ENCODE peak calls at places on chromosome X, in four cellular contexts. Q is A673, D is PC-3, J is K562. M is an unnamed sample. For H3K27me3 and H3K36me3, the result is how much of the 10 kb centered on the place peaks cover.

GRCh38 chrX:40380649-40381488 is 199.9 kb upstream of the ATP6AP2 start:
- DNase-seq in D (no peak), J (no peak), Q (peak), M (no peak)

GRCh38 chrX:9842541-9842940 is 56.3 kb downstream of the SHROOM2 start:
- DNase-seq in Q (no peak), J (no peak), D (no peak), M (peak)

GRCh38 chrX:47723689-47724088 is 64.7 kb upstream of the UXT start:
- DNase-seq in D (no peak), J (peak), Q (no peak), M (no peak)

GRCh38 chrX:38768079-38768478 is 33.2 kb upstream of the MID1IP1 start:
- DNase-seq in D (peak), J (no peak), Q (peak), M (peak)

GRCh38 chrX:68842351-68842750 is 13.5 kb downstream of the EFNB1 start:
- DNase-seq in J (no peak), D (no peak), Q (no peak), M (no peak)

GRCh38 chrX:100913111-100913510 is 15.6 kb downstream of the XKRX start:
- DNase-seq in J (no peak), Q (no peak), D (peak), M (no peak)

GRCh38 chrX:13167444-13168207 is 123.2 kb upstream of the FAM9C start:
- DNase-seq in Q (peak), J (no peak), D (no peak), M (peak)

GRCh38 chrX:23773601-23774175 is 9.3 kb upstream of the SAT1 start:
- DNase-seq in D (no peak), Q (peak), J (no peak), M (no peak)

GRCh38 chrX:129797251-129797906 is 17.6 kb downstream of the SASH3 start:
- DNase-seq in J (no peak), D (no peak), Q (no peak), M (no peak)

GRCh38 chrX:153303276-153304262 is 18.0 kb downstream of the PNMA6F start:
- DNase-seq in Q (no peak), J (no peak), D (no peak), M (no peak)

GRCh38 chrX:46686003-46686645 is 72.8 kb downstream of the SLC9A7 start:
- DNase-seq in Q (peak), J (peak), D (peak), M (peak)

GRCh38 chrX:6163761-6164160 is 64.9 kb downstream of the NLGN4X start:
- DNase-seq in D (no peak), Q (no peak), J (no peak), M (no peak)

GRCh38 chrX:6159468-6159867 is 69.2 kb downstream of the NLGN4X start:
- DNase-seq in D (no peak), Q (no peak), J (no peak), M (no peak)
- H3K27me3 ChIP-seq in D (under half), Q (under half), J (under half), M (under half)

DNA sequence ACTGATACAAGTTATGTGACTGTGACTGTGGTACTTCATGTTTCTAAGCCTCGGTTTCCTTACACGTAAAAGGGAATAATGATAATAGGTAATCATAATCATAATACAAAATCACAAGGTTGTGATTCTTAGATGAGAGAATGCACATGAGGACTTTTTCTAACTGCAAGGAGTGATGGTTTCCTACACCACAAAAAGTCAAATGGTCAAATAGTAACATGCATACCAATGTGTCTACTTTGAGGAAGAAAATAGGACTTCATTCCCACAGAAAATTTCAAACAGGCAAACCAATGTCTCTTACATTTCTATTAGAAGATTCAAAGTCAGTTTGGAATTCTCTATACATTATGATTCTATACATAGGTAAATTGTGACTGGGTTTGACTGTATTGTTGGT is 368.7 kb upstream of the FTHL17 start:
- DNase-seq in D (no peak), Q (no peak), J (no peak), M (no peak)
- TF ChIP-seq EZH2 in D (no peak), Q (no peak), J (no peak), M (no peak)

GRCh38 chrX:134418317-134419113 is 41.5 kb upstream of the HPRT1 start:
- DNase-seq in J (no peak), Q (no peak), D (no peak), M (no peak)

GRCh38 chrX:134419784-134420183 is 40.2 kb upstream of the HPRT1 start:
- DNase-seq in J (no peak), Q (no peak), D (no peak), M (no peak)

GRCh38 chrX:134416106-134416505 is 43.9 kb upstream of the HPRT1 start:
- DNase-seq in Q (no peak), J (no peak), D (no peak), M (no peak)
- H3K36me3 ChIP-seq in Q (under half), J (half or more), D (under half), M (under half)

GRCh38 chrX:3218442-3218841 is 128.0 kb downstream of the MXRA5 start:
- DNase-seq in J (no peak), D (no peak), Q (no peak), M (no peak)

GRCh38 chrX:3219667-3220066 is 126.8 kb downstream of the MXRA5 start:
- DNase-seq in D (no peak), Q (no peak), J (no peak), M (no peak)

GRCh38 chrX:3219231-3219630 is 127.2 kb downstream of the MXRA5 start:
- DNase-seq in J (no peak), D (no peak), Q (no peak), M (no peak)

GRCh38 chrX:3226087-3226486 is 120.4 kb downstream of the MXRA5 start:
- DNase-seq in D (no peak), Q (no peak), J (no peak), M (no peak)

DNA sequence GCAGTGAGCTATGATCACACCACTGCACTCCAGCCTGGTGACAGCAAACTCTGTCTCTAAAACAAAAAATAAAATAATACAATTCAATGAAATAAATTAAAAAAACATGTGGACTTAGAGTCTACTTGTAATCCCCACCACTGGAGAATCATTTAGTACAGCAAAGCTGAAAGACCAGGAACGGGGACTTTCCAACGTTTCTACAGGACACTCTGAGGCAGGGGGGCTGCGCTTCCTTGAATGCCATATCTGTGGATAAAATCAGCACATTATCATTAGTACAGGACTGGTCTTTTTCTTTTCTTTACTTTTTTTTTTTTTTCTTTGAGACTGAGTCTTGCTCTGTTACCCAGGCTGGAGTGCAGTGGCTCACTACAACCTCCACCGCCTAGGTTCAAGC is 124.8 kb downstream of the MXRA5 start:
- DNase-seq in Q (no peak), J (no peak), D (no peak), M (no peak)
- H3K27me3 ChIP-seq in Q (under half), J (under half), D (under half), M (under half)

DNA sequence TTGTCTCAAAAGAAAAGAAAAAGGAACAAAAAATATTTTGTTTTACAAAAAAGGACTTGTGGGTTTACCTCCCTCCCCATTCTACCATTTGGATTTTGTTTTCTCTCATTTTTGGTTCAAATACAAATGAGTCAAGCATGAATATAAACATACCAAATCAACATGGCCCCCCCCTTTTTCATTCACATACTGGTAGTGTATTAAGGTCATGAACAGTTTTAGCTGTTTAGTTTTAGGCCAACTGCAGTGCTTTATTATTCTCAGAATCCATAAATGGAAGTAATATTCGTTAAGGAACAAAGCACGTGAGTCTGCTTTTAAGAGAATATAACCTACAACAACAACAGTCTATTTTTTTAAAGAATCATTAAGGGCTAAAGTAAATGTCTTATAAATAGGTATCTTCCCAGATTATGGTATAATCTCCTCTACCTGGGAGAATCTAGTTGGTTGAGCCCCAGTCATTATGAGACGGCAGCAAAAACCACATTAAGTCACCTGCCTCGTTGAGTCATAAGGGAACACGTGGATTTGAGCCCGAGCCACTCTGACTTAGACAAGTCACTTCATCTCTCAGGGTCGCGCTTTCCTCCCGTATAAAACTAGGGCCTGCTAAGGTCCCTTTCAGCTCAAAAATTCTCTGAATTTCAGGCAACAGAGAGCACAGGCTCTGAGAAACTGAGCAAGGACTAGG is 26.7 kb downstream of the BCLAF3 start:
- DNase-seq in D (peak), Q (no peak), J (no peak), M (no peak)
- TF ChIP-seq EZH2 in D (no peak), Q (no peak), J (no peak), M (no peak)

GRCh38 chrX:154775611-154776349 is 13.1 kb downstream of the DKC1 start:
- DNase-seq in D (peak), J (no peak), Q (peak), M (no peak)
- H3K36me3 ChIP-seq in D (half or more), J (half or more), Q (half or more), M (under half)

DNA sequence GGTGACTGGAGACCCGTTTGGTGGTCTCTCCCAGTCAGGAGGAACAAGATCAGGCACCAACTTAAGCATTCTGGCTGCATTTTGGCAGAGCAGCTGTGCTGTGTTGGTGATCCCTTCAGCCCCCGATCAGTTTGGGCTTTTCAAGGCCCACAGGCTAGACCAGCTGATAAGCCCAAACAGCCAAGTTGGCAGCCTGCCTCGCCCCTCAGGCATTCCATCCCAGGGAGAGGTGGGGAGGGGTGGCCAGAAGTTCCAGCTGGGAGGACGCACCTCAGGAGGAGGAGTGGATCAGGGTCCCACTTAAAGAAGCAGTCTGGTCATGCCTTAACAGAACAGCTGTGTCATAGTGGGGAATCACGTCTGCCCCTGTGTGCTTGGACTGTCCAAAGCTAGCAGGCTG is 105.8 kb downstream of the CHIC1 start:
- DNase-seq in Q (no peak), D (no peak), J (no peak), M (no peak)
- H3K27me3 ChIP-seq in Q (under half), D (under half), J (under half), M (under half)

DNA sequence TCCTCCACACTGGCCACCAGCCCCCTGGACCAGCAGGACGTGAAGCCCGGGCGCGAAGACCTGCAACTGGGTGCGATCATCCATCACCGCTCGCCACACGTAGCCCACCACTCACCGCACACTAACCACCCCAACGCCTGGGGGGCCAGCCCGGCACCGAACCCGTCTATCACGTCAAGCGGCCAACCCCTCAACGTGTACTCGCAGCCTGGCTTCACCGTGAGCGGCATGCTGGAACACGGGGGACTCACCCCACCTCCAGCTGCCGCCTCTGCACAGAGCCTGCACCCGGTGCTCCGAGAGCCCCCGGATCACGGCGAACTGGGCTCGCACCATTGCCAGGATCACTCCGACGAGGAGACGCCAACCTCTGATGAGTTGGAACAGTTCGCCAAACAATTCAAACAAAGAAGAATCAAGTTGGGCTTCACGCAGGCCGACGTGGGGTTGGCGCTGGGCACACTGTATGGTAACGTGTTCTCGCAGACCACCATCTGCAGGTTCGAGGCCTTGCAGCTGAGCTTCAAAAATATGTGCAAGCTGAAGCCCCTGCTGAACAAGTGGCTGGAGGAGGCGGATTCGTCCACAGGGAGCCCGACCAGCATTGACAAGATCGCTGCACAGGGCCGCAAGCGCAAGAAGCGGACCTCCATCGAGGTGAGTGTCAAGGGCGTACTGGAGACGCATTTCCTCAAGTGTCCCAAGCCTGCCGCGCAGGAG is 596 bp downstream of the POU3F4 start:
- DNase-seq in D (no peak), Q (no peak), J (no peak), M (no peak)
- TF ChIP-seq EZH2 in D (no peak), Q (no peak), J (no peak), M (peak)

GRCh38 chrX:136237074-136237473 is 14.1 kb downstream of the MAP7D3 start:
- DNase-seq in D (no peak), J (no peak), Q (no peak), M (no peak)
- H3K36me3 ChIP-seq in D (under half), J (under half), Q (under half), M (under half)

M was measured in hepatocyte.